ENCODE peak calls at places on chromosomes 13 and 19, in ten cellular contexts. K, M, N, C, L, S, I, V, Q and D are unnamed samples.

GRCh38 chr13:90105276-90105675 is 1242.2 kb upstream of the MIR17HG start:
- DNase-seq in I (no peak), Q (no peak), N (peak; percentile 75), V (no peak), M (peak; percentile 87), S (no peak), C (no peak), K (no peak), L (no peak), D (no peak)

GRCh38 chr19:49073514-49074378 is 1.2 kb upstream of the KCNA7 start:
- DNase-seq in K (peak; percentile 65), M (no peak), N (peak; percentile 57), Q (no peak), L (no peak), I (no peak), S (no peak), C (peak; percentile 83), V (no peak), D (no peak)

GRCh38 chr19:54462072-54462712 is 1.4 kb downstream of the LENG9 start:
- DNase-seq in S (no peak), L (no peak), K (no peak), C (no peak), M (no peak), Q (no peak), V (no peak), I (no peak), N (no peak), D (no peak)

GRCh38 chr19:49019242-49019932 is 2.5 kb upstream of the LHB start:
- DNase-seq in S (no peak), N (peak; percentile 29), K (peak; percentile 74), L (no peak), Q (peak; percentile 87), I (peak; percentile 64), C (peak; percentile 80), V (no peak), M (no peak), D (no peak)

GRCh38 chr13:100880166-100880565 is 205.6 kb upstream of the TMTC4 start:
- DNase-seq in C (no peak), V (no peak), L (no peak), K (no peak), I (no peak), S (no peak), N (no peak), M (no peak), Q (no peak), D (no peak)

GRCh38 chr19:12706332-12706718 is 9.9 kb upstream of the FBXW9 start:
- DNase-seq in I (no peak), M (no peak), N (no peak), K (no peak), S (no peak), V (no peak), Q (no peak), L (no peak), C (no peak), D (no peak)

GRCh38 chr13:103573446-103573845 is 507.2 kb upstream of the SLC10A2 start:
- DNase-seq in S (no peak), I (no peak), K (no peak), N (no peak), Q (no peak), L (no peak), V (no peak), C (no peak), M (no peak), D (no peak)

GRCh38 chr13:43153436-43154082 is 130.2 kb downstream of the DNAJC15 start:
- DNase-seq in S (peak; percentile 70), C (no peak), N (peak; percentile 88), V (peak; percentile 48), M (peak; percentile 63), L (no peak), K (peak; percentile 4), Q (no peak), I (no peak), D (no peak)

GRCh38 chr19:19134687-19135158 is 3.6 kb downstream of the TMEM161A start:
- DNase-seq in Q (no peak), I (no peak), S (no peak), C (no peak), M (no peak), L (peak; percentile 40), V (no peak), N (no peak), K (no peak), D (no peak)
- TF ChIP-seq CTCF in Q (no peak), I (no peak), S (no peak), C (no peak), M (no peak), L (no peak), V (no peak), N (no peak), K (no peak), D (no peak)

DNA sequence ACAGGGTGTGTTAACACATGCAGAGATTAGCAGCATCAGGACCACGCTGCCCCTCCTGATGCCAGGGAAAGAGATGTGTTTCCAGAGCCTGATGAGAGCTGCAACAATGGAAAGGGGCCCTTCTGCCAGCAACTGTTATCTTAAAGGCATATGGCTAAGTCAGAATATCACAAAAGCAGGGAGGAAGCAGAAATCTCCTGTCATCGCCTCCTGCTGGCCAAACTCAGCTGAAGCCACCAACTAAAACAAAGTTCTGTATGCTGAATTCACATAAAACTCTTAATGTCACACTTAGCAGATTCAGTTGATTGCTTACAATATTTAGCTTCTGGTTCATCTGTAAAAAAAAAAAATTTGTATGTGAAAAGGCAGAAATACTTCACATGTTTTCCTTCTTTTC is 178.2 kb downstream of the GPC5 start:
- DNase-seq in N (no peak), K (no peak), C (peak; percentile 51), S (no peak), M (no peak), V (no peak), Q (no peak), I (no peak), L (no peak), D (no peak)
- TF ChIP-seq CTCF in N (peak; percentile 11), K (no peak), C (peak; percentile 81), S (no peak), M (peak; percentile 2), V (no peak), Q (no peak), I (no peak), L (peak; percentile 60), D (peak; percentile 31)

GRCh38 chr13:113836917-113837553 is 26.8 kb downstream of the GAS6 start:
- DNase-seq in N (peak; percentile 95), L (no peak), M (peak; percentile 91), V (peak; percentile 57), C (peak; percentile 90), S (peak; percentile 79), I (peak; percentile 79), K (peak; percentile 38), Q (peak; percentile 59), D (no peak)

GRCh38 chr13:113834496-113835200 is 29.2 kb downstream of the GAS6 start:
- DNase-seq in M (no peak), N (no peak), L (no peak), C (no peak), I (no peak), V (no peak), K (no peak), Q (peak; percentile 39), S (no peak), D (no peak)

GRCh38 chr13:113837554-113838355 is 26.1 kb downstream of the GAS6 start:
- DNase-seq in V (peak; percentile 95), Q (peak; percentile 76), K (peak; percentile 62), L (no peak), S (peak; percentile 94), I (peak; percentile 98), M (peak; percentile 96), C (peak; percentile 83), N (peak; percentile 98), D (peak; percentile 95)

GRCh38 chr13:113833111-113833830 is 30.6 kb downstream of the GAS6 start:
- DNase-seq in L (no peak), K (no peak), N (no peak), Q (no peak), I (no peak), M (no peak), C (no peak), S (no peak), V (no peak), D (no peak)

GRCh38 chr13:113835461-113836274 is 28.2 kb downstream of the GAS6 start:
- DNase-seq in I (no peak), M (no peak), V (peak; percentile 54), C (peak; percentile 84), N (no peak), Q (peak; percentile 41), L (no peak), S (peak; percentile 96), K (no peak), D (no peak)
- TF ChIP-seq CTCF in I (no peak), M (no peak), V (no peak), C (peak; percentile 3), N (no peak), Q (no peak), L (no peak), S (peak; percentile 6), K (no peak), D (no peak)

GRCh38 chr19:485583-486236 is 10.6 kb upstream of the MADCAM1 start:
- DNase-seq in L (no peak), Q (no peak), M (peak; percentile 33), K (no peak), C (no peak), V (no peak), I (no peak), S (no peak), N (peak; percentile 75), D (no peak)

GRCh38 chr19:492091-492531 is 4.2 kb upstream of the MADCAM1 start:
- DNase-seq in V (no peak), S (no peak), N (no peak), C (no peak), L (no peak), M (no peak), Q (no peak), I (no peak), K (no peak), D (no peak)

GRCh38 chr19:491146-491741 is 5.0 kb upstream of the MADCAM1 start:
- DNase-seq in I (no peak), K (no peak), S (no peak), L (no peak), N (no peak), M (no peak), V (no peak), Q (no peak), C (no peak), D (no peak)

GRCh38 chr19:489418-490196 is 6.7 kb upstream of the MADCAM1 start:
- DNase-seq in M (no peak), S (no peak), L (no peak), K (no peak), V (no peak), I (peak; percentile 49), Q (no peak), N (no peak), C (no peak), D (no peak)

DNA sequence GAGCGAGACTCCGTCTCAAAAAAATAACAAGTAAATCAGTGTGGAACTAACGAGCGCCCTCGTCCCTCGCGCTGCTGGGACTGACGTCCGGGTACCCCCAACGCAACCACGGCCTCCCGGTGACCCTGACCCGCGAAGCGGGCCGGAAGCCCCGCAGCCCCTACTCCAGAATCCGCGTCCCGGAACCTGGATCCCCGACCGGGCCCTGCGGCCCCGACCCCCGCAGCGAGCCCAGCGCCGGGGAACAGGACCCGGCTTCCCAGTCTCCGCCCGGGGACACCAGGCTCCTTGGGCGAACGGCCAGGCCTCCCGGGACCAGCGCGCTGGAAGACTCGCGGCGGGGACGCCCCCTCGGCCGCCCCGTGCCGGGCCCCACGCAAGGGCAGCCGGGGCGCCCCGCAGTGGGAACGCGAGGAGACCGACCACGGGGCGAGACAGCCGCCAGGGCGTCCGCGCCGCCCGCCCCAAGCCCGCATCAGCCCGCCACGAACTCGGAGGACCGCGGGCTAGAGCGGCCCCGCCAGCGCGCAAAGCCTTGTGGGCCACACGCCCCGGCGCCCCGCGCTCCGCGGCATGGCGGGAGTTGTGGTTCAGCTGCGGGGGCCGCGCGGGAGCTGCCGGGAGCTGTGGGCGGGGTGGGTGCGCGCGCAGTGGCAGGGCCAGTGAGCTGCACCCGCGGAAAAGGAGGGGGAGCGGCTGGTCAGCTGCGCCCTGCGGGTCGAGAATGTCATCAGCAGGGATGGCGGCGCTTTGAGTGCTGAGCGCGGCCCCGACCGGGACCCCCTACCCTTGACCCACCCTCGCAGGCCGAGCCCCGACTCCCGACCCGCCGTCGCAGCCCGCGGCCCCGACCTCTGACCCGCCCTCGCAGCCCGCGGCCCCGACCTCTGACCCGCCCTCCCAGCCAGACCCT is 7.5 kb upstream of the MADCAM1 start:
- DNase-seq in I (peak; percentile 96), L (peak; percentile 94), Q (peak; percentile 96), V (peak; percentile 89), C (peak; percentile 97), K (peak; percentile 83), M (peak; percentile 75), N (peak; percentile 92), S (peak; percentile 63), D (peak; percentile 98)
- TF ChIP-seq CTCF in I (no peak), L (no peak), Q (peak; percentile 28), V (no peak), C (no peak), K (no peak), M (no peak), N (no peak), S (no peak), D (no peak)